ENCODE peak calls at places on chromosomes 12 and 14, in four cellular contexts. One of them, this sample, is unnamed.

GRCh38 chr12:25839470-25839869 is 119.0 kb upstream of the RASSF8 start:
- DNase-seq in NCI-H2081: no peak
- DNase-seq in B cell: no peak
- DNase-seq in GM23338: no peak
- DNase-seq in this sample: no peak

GRCh38 chr12:120529641-120530314 is 820 bp upstream of the COQ5 start:
- DNase-seq in NCI-H2081: peak; percentile 33
- DNase-seq in B cell: peak; percentile 22
- DNase-seq in GM23338: peak; percentile 65
- DNase-seq in this sample: no peak

GRCh38 chr12:6573001-6573400 is 4.9 kb upstream of the NOP2 start:
- DNase-seq in NCI-H2081: no peak
- DNase-seq in B cell: no peak
- DNase-seq in GM23338: no peak
- DNase-seq in this sample: no peak

GRCh38 chr12:78088391-78088832 is 257.7 kb downstream of the NAV3 start:
- DNase-seq in NCI-H2081: no peak
- DNase-seq in B cell: no peak
- DNase-seq in GM23338: no peak
- DNase-seq in this sample: no peak

GRCh38 chr14:58297412-58297761 is 968 bp upstream of the ARID4A start:
- DNase-seq in NCI-H2081: no peak
- DNase-seq in B cell: no peak
- DNase-seq in GM23338: peak; percentile 55
- DNase-seq in this sample: peak; percentile 18

GRCh38 chr12:80659512-80660094 is 47.8 kb upstream of the MYF6 start:
- DNase-seq in NCI-H2081: no peak
- DNase-seq in B cell: no peak
- DNase-seq in GM23338: no peak
- DNase-seq in this sample: no peak

GRCh38 chr14:24888532-24888931 is 161.4 kb downstream of the STXBP6 start:
- DNase-seq in NCI-H2081: no peak
- DNase-seq in B cell: no peak
- DNase-seq in GM23338: no peak
- DNase-seq in this sample: no peak

GRCh38 chr14:58966991-58967390 is 221.5 kb upstream of the DAAM1 start:
- DNase-seq in NCI-H2081: no peak
- DNase-seq in B cell: no peak
- DNase-seq in GM23338: no peak
- DNase-seq in this sample: no peak

GRCh38 chr14:69319911-69320310 is 60.0 kb downstream of the GALNT16 start:
- DNase-seq in NCI-H2081: no peak
- DNase-seq in B cell: no peak
- DNase-seq in GM23338: no peak
- DNase-seq in this sample: no peak

GRCh38 chr14:101509730-101510371 is 51.4 kb upstream of the DIO3 start:
- DNase-seq in NCI-H2081: no peak
- DNase-seq in B cell: no peak
- DNase-seq in GM23338: no peak
- DNase-seq in this sample: no peak

GRCh38 chr12:118299791-118300460 is 72.8 kb downstream of the TAOK3 start:
- DNase-seq in NCI-H2081: no peak
- DNase-seq in B cell: no peak
- DNase-seq in GM23338: no peak
- DNase-seq in this sample: no peak

GRCh38 chr12:106062693-106063092 is 76.1 kb downstream of the NUAK1 start:
- DNase-seq in NCI-H2081: no peak
- DNase-seq in B cell: no peak
- DNase-seq in GM23338: no peak
- DNase-seq in this sample: no peak

GRCh38 chr14:70822706-70823185 is 13.4 kb upstream of the MAP3K9 start:
- DNase-seq in NCI-H2081: no peak
- DNase-seq in B cell: no peak
- DNase-seq in GM23338: peak; percentile 96
- DNase-seq in this sample: no peak

GRCh38 chr14:92473261-92473946 is 40.2 kb upstream of the RIN3 start:
- DNase-seq in NCI-H2081: no peak
- DNase-seq in B cell: no peak
- DNase-seq in GM23338: no peak
- DNase-seq in this sample: peak; percentile 82

GRCh38 chr12:75996907-75997447 is 34.6 kb downstream of the PHLDA1 start:
- DNase-seq in NCI-H2081: no peak
- DNase-seq in B cell: no peak
- DNase-seq in GM23338: no peak
- DNase-seq in this sample: no peak

GRCh38 chr12:102879144-102879763 is 37.8 kb downstream of the PAH start:
- DNase-seq in NCI-H2081: peak; percentile 81
- DNase-seq in B cell: peak; percentile 20
- DNase-seq in GM23338: peak; percentile 90
- DNase-seq in this sample: peak; percentile 15

This sample was measured in GM04503.